ENCODE peak calls at places on chromosomes 16 and 17, in four cellular contexts. G is mammary epithelial cell, O is transverse colon, R is uterus. K is an unnamed sample. For H3K4me1 and H3K36me3, the result is how much of the 10 kb centered on the place peaks cover.

GRCh38 chr16:49399594-49400364 is 26.2 kb downstream of the C16orf78 start:
- DNase-seq in G (no peak), O (peak), R (no peak), K (no peak)

GRCh38 chr17:9544221-9544620 is 31.4 kb downstream of the STX8 start:
- DNase-seq in G (no peak), O (no peak), R (no peak), K (no peak)

GRCh38 chr16:68257906-68258800 is 6.2 kb upstream of the SLC7A6 start:
- DNase-seq in G (peak), O (peak), R (no peak), K (no peak)

GRCh38 chr17:2749784-2750181 is 331 bp upstream of the CCDC92B start:
- DNase-seq in G (peak), O (peak), R (peak), K (peak)

GRCh38 chr17:71870546-71870862 is 250.3 kb upstream of the SOX9 start:
- DNase-seq in G (no peak), O (no peak), R (no peak), K (no peak)

GRCh38 chr16:73023320-73023719 is 24.6 kb downstream of the ZFHX3 start:
- DNase-seq in G (no peak), O (no peak), R (no peak), K (no peak)

GRCh38 chr16:55062446-55062845 is 131.8 kb downstream of the IRX5 start:
- DNase-seq in G (no peak), O (no peak), R (no peak), K (no peak)

GRCh38 chr17:77465358-77466041 is 324.7 kb downstream of the SEC14L1 start:
- DNase-seq in G (no peak), O (peak), R (no peak), K (peak)

GRCh38 chr17:71631483-71631882 is 489.3 kb upstream of the SOX9 start:
- DNase-seq in G (peak), O (no peak), R (no peak), K (no peak)

GRCh38 chr16:1291576-1291974 is 17.9 kb upstream of the UBE2I start:
- DNase-seq in G (no peak), O (no peak), R (no peak), K (no peak)

GRCh38 chr16:1859650-1860049 is 12.3 kb downstream of the MEIOB start:
- DNase-seq in G (no peak), O (peak), R (no peak), K (no peak)

GRCh38 chr17:56594528-56595418 is 1.3 kb downstream of the NOG start:
- DNase-seq in G (peak), O (no peak), R (no peak), K (no peak)

GRCh38 chr17:74367206-74367605 is at the start of gene GPR142:
- DNase-seq in G (no peak), O (no peak), R (no peak), K (no peak)

GRCh38 chr17:74369665-74370490 is 2.6 kb downstream of the GPR142 start:
- DNase-seq in G (no peak), O (no peak), R (no peak), K (no peak)

GRCh38 chr17:74371653-74372147 is 4.4 kb downstream of the GPR142 start:
- DNase-seq in G (no peak), O (no peak), R (no peak), K (no peak)

GRCh38 chr17:74369221-74369620 is 1.9 kb downstream of the GPR142 start:
- DNase-seq in G (no peak), O (peak), R (no peak), K (no peak)

GRCh38 chr17:74368341-74369152 is 1.2 kb downstream of the GPR142 start:
- DNase-seq in G (peak), O (peak), R (peak), K (peak)
- H3K4me1 ChIP-seq in G (under half), O (under half), R (under half), K (under half)

DNA sequence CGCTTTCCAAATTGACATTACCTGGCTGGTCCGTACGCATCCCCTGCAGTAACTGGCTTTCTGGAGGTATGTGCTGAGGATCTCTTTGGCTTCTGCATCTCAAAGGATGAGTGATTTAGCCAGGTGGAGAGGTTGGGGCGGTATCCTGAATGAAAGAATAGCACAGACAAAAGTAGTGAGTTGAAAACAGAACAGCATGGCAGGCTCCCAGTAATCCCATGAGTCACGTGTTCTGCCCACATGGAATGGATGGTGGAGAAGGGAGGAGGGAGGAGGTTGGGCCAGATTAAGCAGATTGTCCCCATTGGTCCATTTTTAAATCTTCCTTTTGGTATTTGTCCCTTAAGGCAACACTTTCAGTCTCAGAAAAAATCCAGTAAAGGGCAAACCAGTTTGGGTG is 176.0 kb downstream of the WWOX start:
- DNase-seq in G (no peak), O (no peak), R (no peak), K (no peak)
- H3K36me3 ChIP-seq in G (under half), O (under half), R (under half), K (under half)

GRCh38 chr17:73268582-73269328 is 7.1 kb upstream of the CPSF4L start:
- DNase-seq in G (no peak), O (no peak), R (no peak), K (peak)

GRCh38 chr17:73269791-73270190 is 8.1 kb upstream of the CPSF4L start:
- DNase-seq in G (no peak), O (no peak), R (no peak), K (no peak)

GRCh38 chr17:73272906-73273218 is 11.2 kb upstream of the CPSF4L start:
- DNase-seq in G (no peak), O (no peak), R (no peak), K (no peak)

GRCh38 chr17:73269329-73269615 is 7.6 kb upstream of the CPSF4L start:
- DNase-seq in G (no peak), O (no peak), R (no peak), K (no peak)

GRCh38 chr17:73271078-73271477 is 9.4 kb upstream of the CPSF4L start:
- DNase-seq in G (peak), O (peak), R (no peak), K (no peak)
- H3K4me1 ChIP-seq in G (under half), O (under half), R (under half), K (under half)

GRCh38 chr17:75821552-75821951 is 22.7 kb downstream of the UNC13D start:
- DNase-seq in G (no peak), O (no peak), R (no peak), K (no peak)
- H3K36me3 ChIP-seq in G (under half), O (under half), R (under half), K (under half)

DNA sequence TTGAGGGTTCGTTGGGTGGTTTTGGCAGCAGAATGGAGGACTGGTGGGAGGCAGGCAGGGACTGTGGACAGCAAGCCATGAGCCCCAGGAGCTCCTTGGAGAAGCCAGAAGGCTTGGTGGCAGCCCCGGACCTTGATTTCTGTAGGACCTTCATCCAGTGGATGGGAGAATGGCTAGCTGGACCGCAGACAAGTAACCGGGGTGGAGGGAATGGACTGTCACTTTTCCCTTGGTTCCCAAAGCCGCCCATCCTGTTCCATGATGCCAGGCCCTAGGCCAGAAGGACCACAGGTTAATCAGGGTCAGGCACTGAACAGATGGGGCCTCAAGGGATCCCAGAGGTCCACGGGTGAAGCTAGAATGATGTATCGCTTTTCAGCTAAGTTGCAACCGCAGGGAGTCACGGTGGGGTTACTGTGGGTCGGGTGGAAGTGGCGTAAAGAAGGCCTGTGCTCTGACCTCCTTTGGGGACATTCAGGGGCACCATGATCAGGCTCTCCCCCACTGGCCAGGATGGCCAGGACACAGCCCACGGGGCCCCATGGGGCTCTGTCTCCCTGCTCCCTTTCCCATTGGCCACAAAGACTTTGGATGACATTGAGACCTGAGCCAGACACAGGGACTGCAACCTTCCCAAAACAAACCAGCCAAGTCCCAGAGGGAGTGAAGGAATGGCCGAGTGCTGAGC is 66.9 kb upstream of the MRTFB start:
- DNase-seq in G (no peak), O (no peak), R (peak), K (no peak)
- H3K4me1 ChIP-seq in G (under half), O (under half), R (under half), K (under half)

GRCh38 chr17:37089998-37090397 is 141.2 kb downstream of the AATF start:
- DNase-seq in G (no peak), O (no peak), R (no peak), K (no peak)
- H3K36me3 ChIP-seq in G (under half), O (under half), R (under half), K (under half)

K was measured in body of pancreas.